ENCODE peak calls at places on chromosome 18, in nine cellular contexts. One of them, this sample, is unnamed.
A peak's percentile ranks its signal among the peaks of the same experiment; 100 is the strongest.

GRCh38 chr18:27685807-27686412 is 491.0 kb downstream of the CDH2 start:
- DNase-seq in T-cell: no peak
- DNase-seq in astrocyte of the spinal cord: peak; percentile 56
- DNase-seq in effector CD4-positive, alpha-beta T cell: no peak
- DNase-seq in heart right ventricle: no peak
- DNase-seq in Calu3: peak; percentile 48
- DNase-seq in NCI-H2029: peak; percentile 15
- DNase-seq in NCI-H524: no peak
- DNase-seq in nephron progenitor cell: peak; percentile 31
- DNase-seq in this sample: peak; percentile 43

GRCh38 chr18:45775241-45775676 is 50.2 kb upstream of the SIGLEC15 start:
- DNase-seq in Calu3: peak; percentile 86
- DNase-seq in T-cell: peak; percentile 19
- DNase-seq in astrocyte of the spinal cord: peak; percentile 78
- DNase-seq in nephron progenitor cell: peak; percentile 26
- DNase-seq in NCI-H524: peak; percentile 46
- DNase-seq in NCI-H2029: no peak
- DNase-seq in effector CD4-positive, alpha-beta T cell: peak; percentile 5
- DNase-seq in heart right ventricle: peak; percentile 84
- DNase-seq in this sample: peak; percentile 93

GRCh38 chr18:51110073-51110797 is 80.2 kb downstream of the SMAD4 start:
- DNase-seq in Calu3: peak; percentile 85
- DNase-seq in NCI-H524: no peak
- DNase-seq in T-cell: peak; percentile 39
- DNase-seq in NCI-H2029: no peak
- DNase-seq in nephron progenitor cell: peak; percentile 89
- DNase-seq in effector CD4-positive, alpha-beta T cell: peak; percentile 62
- DNase-seq in astrocyte of the spinal cord: peak; percentile 24
- DNase-seq in heart right ventricle: peak; percentile 48
- DNase-seq in this sample: peak; percentile 42

GRCh38 chr18:50969448-50969847 is 1.6 kb downstream of the ELAC1 start:
- DNase-seq in NCI-H524: no peak
- DNase-seq in effector CD4-positive, alpha-beta T cell: no peak
- DNase-seq in astrocyte of the spinal cord: no peak
- DNase-seq in heart right ventricle: no peak
- DNase-seq in T-cell: no peak
- DNase-seq in nephron progenitor cell: no peak
- DNase-seq in NCI-H2029: no peak
- DNase-seq in Calu3: no peak
- DNase-seq in this sample: no peak

GRCh38 chr18:48728204-48728833 is 189.5 kb downstream of the CTIF start:
- DNase-seq in astrocyte of the spinal cord: peak; percentile 99
- DNase-seq in NCI-H2029: peak; percentile 67
- DNase-seq in effector CD4-positive, alpha-beta T cell: no peak
- DNase-seq in Calu3: no peak
- DNase-seq in T-cell: no peak
- DNase-seq in heart right ventricle: no peak
- DNase-seq in NCI-H524: no peak
- DNase-seq in nephron progenitor cell: no peak
- DNase-seq in this sample: peak; percentile 96

GRCh38 chr18:74596959-74597661 is 560 bp upstream of the ZNF407 start:
- DNase-seq in NCI-H2029: no peak
- DNase-seq in effector CD4-positive, alpha-beta T cell: peak; percentile 60
- DNase-seq in Calu3: peak; percentile 66
- DNase-seq in T-cell: peak; percentile 60
- DNase-seq in heart right ventricle: no peak
- DNase-seq in nephron progenitor cell: peak; percentile 68
- DNase-seq in NCI-H524: peak; percentile 24
- DNase-seq in astrocyte of the spinal cord: peak; percentile 80
- DNase-seq in this sample: peak; percentile 76

GRCh38 chr18:48952287-48953095 is 1.7 kb upstream of the SMAD7 start:
- DNase-seq in effector CD4-positive, alpha-beta T cell: peak; percentile 53
- DNase-seq in astrocyte of the spinal cord: peak; percentile 92
- DNase-seq in T-cell: peak; percentile 35
- DNase-seq in NCI-H524: peak; percentile 56
- DNase-seq in NCI-H2029: peak; percentile 49
- DNase-seq in Calu3: peak; percentile 68
- DNase-seq in heart right ventricle: peak; percentile 85
- DNase-seq in nephron progenitor cell: peak; percentile 86
- DNase-seq in this sample: peak; percentile 83

GRCh38 chr18:2981212-2981728 is 31.7 kb downstream of the LPIN2 start:
- DNase-seq in effector CD4-positive, alpha-beta T cell: no peak
- DNase-seq in T-cell: no peak
- DNase-seq in NCI-H524: no peak
- DNase-seq in nephron progenitor cell: no peak
- DNase-seq in astrocyte of the spinal cord: peak; percentile 90
- DNase-seq in heart right ventricle: no peak
- DNase-seq in NCI-H2029: no peak
- DNase-seq in Calu3: no peak
- DNase-seq in this sample: no peak

GRCh38 chr18:45667056-45667455 is 51.8 kb downstream of the SLC14A2 start:
- DNase-seq in nephron progenitor cell: no peak
- DNase-seq in effector CD4-positive, alpha-beta T cell: no peak
- DNase-seq in NCI-H524: no peak
- DNase-seq in T-cell: no peak
- DNase-seq in heart right ventricle: no peak
- DNase-seq in NCI-H2029: no peak
- DNase-seq in astrocyte of the spinal cord: no peak
- DNase-seq in Calu3: no peak
- DNase-seq in this sample: no peak

This sample was measured in lung microvascular endothelial cell.